ENCODE peak calls at places on chromosomes 12 and 14, in eight cellular contexts. N is stimulated activated CD8-positive, alpha-beta memory T cell treated with anti-CD3 and anti-CD28 coated beads, Interleukin-4, amount 100 ng/mL, for 24 hours; A is GM23248; G is MV-4-11; K is neural progenitor cell; C is H4; O is naive thymus-derived CD8-positive, alpha-beta T cell; D is kidney tubule cell. U is an unnamed sample.
A peak's percentile ranks its signal among the peaks of the same experiment; 100 is the strongest.

GRCh38 chr12:50788562-50788961 is 24.7 kb downstream of the ATF1 start:
- DNase-seq in N (no peak), A (peak; percentile 87), G (no peak), K (no peak), C (peak; percentile 93), O (no peak), D (no peak), U (peak; percentile 77)

GRCh38 chr12:18556081-18556645 is 181.6 kb downstream of the PLCZ1 start:
- DNase-seq in N (no peak), A (no peak), G (no peak), K (no peak), C (no peak), O (no peak), D (peak; percentile 11), U (no peak)

GRCh38 chr12:66648336-66648735 is 30.5 kb downstream of the GRIP1 start:
- DNase-seq in N (no peak), A (no peak), G (no peak), K (no peak), C (no peak), O (no peak), D (peak; percentile 81), U (no peak)

GRCh38 chr12:111368684-111369495 is at the start of gene PHETA1:
- DNase-seq in N (peak; percentile 78), A (peak; percentile 93), G (peak; percentile 72), K (peak; percentile 94), C (peak; percentile 73), O (peak; percentile 63), D (peak; percentile 89), U (peak; percentile 60)

GRCh38 chr12:132610896-132611602 is 667 bp upstream of the LRCOL1 start:
- DNase-seq in N (no peak), A (no peak), G (no peak), K (no peak), C (no peak), O (no peak), D (no peak), U (no peak)

GRCh38 chr12:80627773-80628172 is 79.7 kb upstream of the MYF6 start:
- DNase-seq in N (no peak), A (peak; percentile 89), G (no peak), K (no peak), C (peak; percentile 25), O (no peak), D (peak; percentile 66), U (no peak)

GRCh38 chr12:66804555-66804954 is 125.7 kb upstream of the GRIP1 start:
- DNase-seq in N (no peak), A (no peak), G (no peak), K (peak; percentile 41), C (no peak), O (no peak), D (no peak), U (no peak)

GRCh38 chr12:124310178-124310577 is 15.3 kb downstream of the RFLNA start:
- DNase-seq in N (no peak), A (no peak), G (no peak), K (no peak), C (no peak), O (no peak), D (no peak), U (no peak)

GRCh38 chr12:130714091-130714590 is 2.0 kb downstream of the RIMBP2 start:
- DNase-seq in N (no peak), A (no peak), G (no peak), K (peak; percentile 49), C (no peak), O (no peak), D (no peak), U (no peak)

GRCh38 chr14:22185191-22185590 is 403.8 kb downstream of the DAD1 start:
- DNase-seq in N (no peak), A (peak; percentile 1), G (no peak), K (no peak), C (peak; percentile 16), O (no peak), D (peak; percentile 85), U (no peak)

GRCh38 chr12:19150273-19150895 is 20.9 kb downstream of the PLEKHA5 start:
- DNase-seq in N (no peak), A (no peak), G (peak; percentile 24), K (no peak), C (peak; percentile 13), O (no peak), D (peak; percentile 36), U (no peak)

GRCh38 chr14:101972126-101972785 is 7.9 kb downstream of the DYNC1H1 start:
- DNase-seq in N (no peak), A (peak; percentile 100), G (peak; percentile 83), K (no peak), C (peak; percentile 97), O (no peak), D (peak; percentile 98), U (peak; percentile 98)

GRCh38 chr14:78356406-78356805 is 186.2 kb downstream of the NRXN3 start:
- DNase-seq in N (no peak), A (no peak), G (no peak), K (peak; percentile 71), C (no peak), O (no peak), D (no peak), U (no peak)

GRCh38 chr14:81352413-81352812 is 47.7 kb downstream of the STON2 start:
- DNase-seq in N (no peak), A (no peak), G (no peak), K (no peak), C (no peak), O (no peak), D (no peak), U (no peak)

GRCh38 chr12:93946542-93947150 is 201.7 kb upstream of the PLXNC1 start:
- DNase-seq in N (no peak), A (peak; percentile 82), G (no peak), K (no peak), C (peak; percentile 14), O (no peak), D (peak; percentile 68), U (no peak)

GRCh38 chr14:99981806-99982205 is 83.4 kb upstream of the EVL start:
- DNase-seq in N (no peak), A (no peak), G (no peak), K (no peak), C (no peak), O (no peak), D (no peak), U (no peak)

GRCh38 chr12:57151741-57152407 is 4.5 kb upstream of the LRP1-AS start:
- DNase-seq in N (no peak), A (peak; percentile 91), G (no peak), K (no peak), C (peak; percentile 36), O (no peak), D (no peak), U (peak; percentile 54)

GRCh38 chr12:89779090-89779489 is 70.5 kb upstream of the ATP2B1 start:
- DNase-seq in N (no peak), A (no peak), G (no peak), K (no peak), C (no peak), O (no peak), D (peak; percentile 52), U (no peak)

U was measured in amniotic stem cell.